ENCODE peak calls at places on chromosomes 3 and 15, in four cellular contexts. Y is GM12878, G is K562, O is H1. B is an unnamed sample. For H3K4me1 and H3K36me3, the result is how much of the 10 kb centered on the place peaks cover.

GRCh38 chr3:50358355-50358926 is 880 bp downstream of the TMEM115 start:
- DNase-seq in G (no peak), O (no peak), Y (no peak), B (no peak)

GRCh38 chr3:182583545-182583944 is 209.8 kb upstream of the ATP11B start:
- DNase-seq in G (no peak), O (no peak), Y (no peak), B (no peak)

GRCh38 chr3:170418422-170419300 is at the start of gene CLDN11:
- DNase-seq in Y (no peak), G (peak), O (peak), B (peak)

GRCh38 chr3:48232232-48232631 is 8.7 kb upstream of the ZNF589 start:
- DNase-seq in Y (no peak), G (no peak), O (no peak), B (no peak)

GRCh38 chr15:94582368-94582767 is 351.0 kb downstream of the MCTP2 start:
- DNase-seq in Y (peak), O (peak), G (peak), B (no peak)

GRCh38 chr3:66041116-66041515 is 2.4 kb upstream of the MAGI1 start:
- DNase-seq in G (no peak), O (no peak), Y (no peak), B (no peak)

GRCh38 chr3:182596673-182597410 is 196.5 kb upstream of the ATP11B start:
- DNase-seq in G (no peak), Y (no peak), O (no peak), B (no peak)

GRCh38 chr15:91592586-91592985 is 260.9 kb upstream of the SLCO3A1 start:
- DNase-seq in O (no peak), Y (no peak), G (no peak), B (no peak)

GRCh38 chr3:64554086-64554920 is 133.5 kb downstream of the ADAMTS9 start:
- DNase-seq in G (no peak), O (no peak), Y (no peak), B (no peak)

GRCh38 chr3:94619643-94620042 is 556.8 kb downstream of the NSUN3 start:
- DNase-seq in G (no peak), O (no peak), Y (no peak), B (no peak)

GRCh38 chr15:83694030-83694429 is 40.1 kb downstream of the ADAMTSL3 start:
- DNase-seq in G (no peak), Y (no peak), O (peak), B (no peak)

GRCh38 chr3:159894386-159894785 is 94.2 kb upstream of the IL12A start:
- DNase-seq in O (no peak), Y (no peak), G (no peak), B (no peak)

GRCh38 chr3:57911588-57911987 is 96.6 kb upstream of the FLNB start:
- DNase-seq in O (no peak), G (no peak), Y (no peak), B (no peak)

GRCh38 chr3:140399853-140400252 is 278.0 kb upstream of the TRIM42 start:
- DNase-seq in Y (no peak), G (no peak), O (no peak), B (no peak)

GRCh38 chr3:33426068-33426467 is 14.1 kb downstream of the UBP1 start:
- DNase-seq in Y (no peak), G (no peak), O (no peak), B (no peak)

GRCh38 chr15:78003539-78004008 is 73.9 kb downstream of the TBC1D2B start:
- DNase-seq in G (no peak), Y (no peak), O (no peak), B (no peak)

GRCh38 chr15:80404719-80405553 is 754 bp downstream of the ARNT2 start:
- DNase-seq in O (peak), Y (no peak), G (no peak), B (no peak)

GRCh38 chr15:92586383-92586910 is 69.1 kb downstream of the FAM174B start:
- DNase-seq in O (no peak), Y (no peak), G (no peak), B (no peak)

GRCh38 chr3:180420804-180421203 is 181.2 kb upstream of the TTC14 start:
- DNase-seq in O (no peak), Y (no peak), G (no peak), B (no peak)

GRCh38 chr3:46943237-46944187 is 33.0 kb downstream of the CCDC12 start:
- DNase-seq in O (no peak), Y (no peak), G (no peak), B (no peak)

GRCh38 chr3:128447561-128448013 is 19.1 kb downstream of the DNAJB8 start:
- DNase-seq in G (no peak), Y (peak), O (no peak), B (no peak)

GRCh38 chr3:58085616-58086015 is 77.4 kb downstream of the FLNB start:
- DNase-seq in G (no peak), Y (no peak), O (no peak), B (no peak)

GRCh38 chr3:46664188-46664970 is 29.1 kb downstream of the ALS2CL start:
- DNase-seq in Y (no peak), G (no peak), O (no peak), B (no peak)

GRCh38 chr15:71680079-71680461 is 130.3 kb upstream of the NR2E3 start:
- DNase-seq in O (no peak), G (no peak), Y (no peak), B (no peak)

GRCh38 chr15:71683401-71684274 is 126.7 kb upstream of the NR2E3 start:
- DNase-seq in Y (no peak), G (no peak), O (no peak), B (no peak)

GRCh38 chr15:71685420-71685993 is 124.8 kb upstream of the NR2E3 start:
- DNase-seq in O (no peak), G (no peak), Y (no peak), B (no peak)

GRCh38 chr15:71679223-71680078 is 130.9 kb upstream of the NR2E3 start:
- DNase-seq in O (no peak), G (no peak), Y (no peak), B (no peak)

DNA sequence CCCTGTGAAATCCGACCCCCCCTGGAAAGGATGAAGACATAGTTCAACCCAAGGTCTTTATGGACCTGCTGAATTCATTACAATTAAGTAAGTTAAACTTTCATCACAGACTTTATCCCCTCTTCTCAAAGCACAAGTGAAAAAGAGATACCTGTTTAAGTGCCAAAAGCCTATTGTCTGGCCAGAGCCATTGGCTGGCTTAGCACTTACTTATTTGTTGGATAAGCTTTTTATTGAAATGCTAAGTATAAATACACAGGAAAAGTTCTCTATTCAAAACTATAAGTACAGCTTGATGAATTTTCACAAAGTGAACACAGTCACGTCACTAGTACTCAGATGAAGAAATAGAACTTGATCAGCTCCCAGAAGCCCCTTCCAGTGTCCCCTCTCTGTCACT is 128.3 kb upstream of the NR2E3 start:
- DNase-seq in O (no peak), G (no peak), Y (no peak), B (no peak)
- H3K4me1 ChIP-seq in O (under half), G (under half), Y (under half), B (under half)

GRCh38 chr3:8492744-8493511 is 8.7 kb upstream of the LMCD1 start:
- DNase-seq in G (no peak), O (no peak), Y (no peak), B (no peak)
- TF ChIP-seq EP300 in G (no peak), O (no peak), Y (no peak), B (no peak)

GRCh38 chr3:56219894-56220805 is 248.1 kb downstream of the ERC2 start:
- DNase-seq in G (no peak), O (no peak), Y (no peak), B (no peak)

DNA sequence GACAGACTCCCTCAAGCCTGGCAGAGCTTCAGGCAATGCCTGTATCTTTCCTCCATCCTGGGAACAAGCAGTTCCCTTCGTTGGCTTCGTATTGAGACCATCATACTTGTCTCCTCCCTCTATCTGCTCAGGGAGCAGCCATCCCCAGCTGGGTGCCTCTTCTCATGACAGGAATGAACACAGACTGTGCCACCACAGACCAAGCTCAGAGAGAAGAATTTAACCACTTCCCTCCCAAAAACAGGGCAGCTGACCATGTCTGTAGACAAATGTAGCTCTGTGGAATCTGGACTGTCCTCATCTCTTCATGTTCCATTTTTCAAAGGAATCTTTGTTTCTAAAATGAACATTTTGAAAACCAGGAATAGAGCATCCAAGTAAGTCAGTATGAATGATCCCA is 245.4 kb downstream of the ERC2 start:
- DNase-seq in O (no peak), Y (no peak), G (no peak), B (no peak)
- H3K36me3 ChIP-seq in O (under half), Y (under half), G (under half), B (under half)

GRCh38 chr15:100454148-100454547 is 74.6 kb downstream of the CERS3 start:
- DNase-seq in O (no peak), G (no peak), Y (no peak), B (no peak)
- H3K4me1 ChIP-seq in O (under half), G (under half), Y (under half), B (under half)

DNA sequence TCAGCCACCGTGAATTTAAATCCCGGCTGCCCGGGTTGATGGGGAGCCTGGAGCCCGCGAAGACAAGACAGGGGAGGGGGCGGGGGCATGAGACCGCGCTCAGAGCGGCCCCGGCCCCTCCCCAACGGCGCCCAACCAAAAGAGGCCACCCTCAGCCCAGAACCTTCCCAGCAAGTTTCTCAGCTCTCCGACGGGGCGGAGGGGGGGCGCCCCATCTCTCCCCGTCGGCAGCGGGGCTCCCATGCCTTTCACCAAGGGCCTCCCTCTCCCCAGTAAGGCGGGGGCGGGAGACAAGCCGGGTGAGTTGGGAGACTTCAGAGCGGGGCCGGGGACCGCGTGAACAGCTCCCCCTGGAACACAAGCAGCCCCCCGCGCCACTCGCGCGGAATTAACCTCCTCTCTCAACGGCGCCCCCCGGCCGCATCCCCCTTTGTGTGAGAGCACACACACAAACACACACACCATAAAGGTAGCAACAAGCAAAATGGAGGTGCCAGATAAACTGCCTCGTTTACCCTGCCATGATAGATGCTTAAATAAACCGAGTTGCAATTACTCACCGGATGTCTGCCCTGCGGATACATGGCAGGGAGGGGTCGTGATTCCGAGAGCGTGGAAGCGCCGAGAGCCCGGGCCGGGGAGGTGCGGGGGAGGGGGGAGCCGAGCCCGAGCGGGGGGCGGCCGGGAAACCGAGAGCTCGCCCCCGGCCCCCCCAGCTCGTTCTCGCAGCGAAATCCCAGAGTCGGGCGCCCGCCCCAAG is 1.3 kb downstream of the TLE3 start:
- DNase-seq in G (no peak), Y (no peak), O (no peak), B (peak)
- TF ChIP-seq EP300 in G (no peak), Y (no peak), O (no peak), B (peak)

GRCh38 chr15:70002897-70003296 is 94.8 kb downstream of the TLE3 start:
- DNase-seq in O (no peak), G (no peak), Y (no peak), B (no peak)
- H3K36me3 ChIP-seq in O (under half), G (under half), Y (under half), B (under half)

DNA sequence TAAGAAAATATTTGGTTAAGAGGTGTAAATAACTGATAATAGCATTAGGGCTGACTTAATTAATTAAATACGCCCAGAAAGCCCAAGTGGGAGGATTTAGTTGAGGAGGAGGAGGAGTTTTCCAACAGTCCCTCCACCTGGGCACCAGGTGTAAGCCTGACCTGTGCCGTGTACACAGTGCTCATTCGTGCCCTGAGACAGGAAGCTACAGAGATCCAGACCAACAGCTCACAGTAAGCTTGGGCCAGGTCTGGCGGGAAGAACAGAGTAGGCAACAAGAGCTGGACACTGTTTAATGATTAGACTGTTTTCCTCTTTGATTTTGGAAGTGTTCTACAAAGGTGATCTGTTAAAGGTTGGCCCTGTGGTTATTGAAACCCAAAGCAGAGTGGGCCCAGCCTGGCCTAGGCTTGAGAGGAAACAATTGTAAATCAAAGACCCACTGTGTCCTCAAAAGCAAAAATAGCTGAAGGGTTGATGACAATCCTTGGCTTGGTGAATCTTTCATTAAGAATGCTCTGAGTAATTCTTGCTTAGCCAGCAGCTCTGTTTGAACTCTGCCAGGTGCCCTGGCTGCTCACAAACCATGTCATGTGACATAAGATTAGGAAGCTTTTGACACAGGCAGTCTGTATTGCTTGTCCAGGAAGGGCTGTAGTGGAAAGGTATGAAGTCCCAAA is 13.8 kb downstream of the SQOR start:
- DNase-seq in G (no peak), O (no peak), Y (no peak), B (no peak)
- H3K4me1 ChIP-seq in G (under half), O (under half), Y (under half), B (under half)

GRCh38 chr3:29716213-29716612 is 435.3 kb downstream of the RBMS3 start:
- DNase-seq in O (no peak), G (no peak), Y (no peak), B (no peak)

GRCh38 chr3:29721789-29722188 is 440.9 kb downstream of the RBMS3 start:
- DNase-seq in G (no peak), Y (no peak), O (no peak), B (no peak)

GRCh38 chr3:29720660-29721059 is 439.8 kb downstream of the RBMS3 start:
- DNase-seq in Y (no peak), G (no peak), O (no peak), B (no peak)

GRCh38 chr3:29718661-29719065 is 437.8 kb downstream of the RBMS3 start:
- DNase-seq in O (no peak), G (no peak), Y (no peak), B (no peak)
- TF ChIP-seq EP300 in O (no peak), G (no peak), Y (no peak), B (no peak)

GRCh38 chr3:184143327-184143726 is 8.2 kb downstream of the EIF2B5 start:
- DNase-seq in G (no peak), O (no peak), Y (no peak), B (no peak)

GRCh38 chr3:184144505-184144904 is 9.3 kb downstream of the EIF2B5 start:
- DNase-seq in G (no peak), O (no peak), Y (no peak), B (no peak)

GRCh38 chr3:184140436-184140835 is 5.3 kb downstream of the EIF2B5 start:
- DNase-seq in O (no peak), Y (no peak), G (peak), B (no peak)

GRCh38 chr3:184145120-184145524 is 10.0 kb downstream of the EIF2B5 start:
- DNase-seq in O (peak), G (peak), Y (no peak), B (no peak)

GRCh38 chr3:184142199-184142598 is 7.0 kb downstream of the EIF2B5 start:
- DNase-seq in G (peak), O (no peak), Y (no peak), B (no peak)
- H3K36me3 ChIP-seq in G (half or more), O (under half), Y (under half), B (half or more)

DNA sequence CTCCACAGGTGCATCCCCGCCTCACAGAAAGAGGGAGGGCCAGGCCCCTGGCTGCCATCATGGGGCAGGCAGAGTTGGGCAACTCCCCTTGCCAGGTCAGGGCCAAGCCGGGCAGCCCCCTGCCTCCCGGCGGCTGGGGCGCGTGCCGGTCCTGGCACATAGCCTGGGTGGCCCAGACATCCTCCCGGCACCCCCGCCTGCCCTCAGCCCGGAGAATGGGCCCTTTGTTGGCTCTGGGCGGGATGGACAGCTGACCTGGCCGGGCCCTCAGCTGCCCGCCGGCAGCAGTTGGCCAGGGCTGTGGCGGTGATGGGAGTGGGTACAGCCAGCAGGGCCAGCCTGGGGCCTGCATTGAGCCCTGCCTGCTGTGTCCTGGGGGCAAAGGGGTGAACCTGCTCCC is 16.5 kb downstream of the PLXNA1 start:
- DNase-seq in O (no peak), G (no peak), Y (no peak), B (no peak)
- H3K4me1 ChIP-seq in O (under half), G (under half), Y (under half), B (half or more)